ENCODE peak calls at places on chromosome 21, in six cellular contexts. K, G, I, J, B and E are unnamed samples.

GRCh38 chr21:33152228-33153130 is 77.3 kb upstream of the IFNAR2 start:
- DNase-seq in K (no peak), G (no peak), I (no peak), J (no peak), B (no peak), E (no peak)

GRCh38 chr21:33265664-33266049 is 510 bp upstream of the IL10RB start:
- DNase-seq in K (peak; percentile 14), G (peak; percentile 6), I (peak; percentile 66), J (peak; percentile 28), B (no peak), E (peak; percentile 93)

GRCh38 chr21:44299458-44300261 is at the start of gene PFKL:
- DNase-seq in K (peak; percentile 20), G (peak; percentile 48), I (peak; percentile 65), J (peak; percentile 71), B (peak; percentile 83), E (peak; percentile 69)

GRCh38 chr21:17925900-17926299 is 106.7 kb upstream of the C21orf91 start:
- DNase-seq in K (peak; percentile 24), G (no peak), I (no peak), J (peak; percentile 52), B (no peak), E (no peak)

GRCh38 chr21:33403128-33403785 is at the start of gene IFNGR2:
- DNase-seq in K (no peak), G (peak; percentile 29), I (no peak), J (peak; percentile 46), B (peak; percentile 54), E (peak; percentile 55)

GRCh38 chr21:37028579-37028978 is 22.1 kb downstream of the RIPPLY3 start:
- DNase-seq in K (no peak), G (no peak), I (no peak), J (no peak), B (no peak), E (no peak)

GRCh38 chr21:20258542-20258941 is 739.7 kb upstream of the NCAM2 start:
- DNase-seq in K (no peak), G (no peak), I (no peak), J (no peak), B (no peak), E (no peak)

GRCh38 chr21:15992171-15992570 is 262.4 kb downstream of the USP25 start:
- DNase-seq in K (peak; percentile 63), G (no peak), I (no peak), J (peak; percentile 33), B (no peak), E (no peak)

GRCh38 chr21:46003575-46004007 is 22.0 kb downstream of the COL6A1 start:
- DNase-seq in K (no peak), G (no peak), I (peak; percentile 26), J (no peak), B (peak; percentile 39), E (no peak)

GRCh38 chr21:36512971-36513370 is 33.0 kb upstream of the CLDN14 start:
- DNase-seq in K (no peak), G (no peak), I (no peak), J (no peak), B (no peak), E (no peak)

GRCh38 chr21:18529253-18529652 is 125.7 kb upstream of the TMPRSS15 start:
- DNase-seq in K (no peak), G (no peak), I (no peak), J (peak; percentile 43), B (no peak), E (no peak)

GRCh38 chr21:40567511-40567910 is 279.4 kb downstream of the DSCAM start:
- DNase-seq in K (no peak), G (no peak), I (no peak), J (no peak), B (no peak), E (no peak)

GRCh38 chr21:38306833-38307232 is 50.0 kb downstream of the KCNJ15 start:
- DNase-seq in K (peak; percentile 99), G (no peak), I (no peak), J (peak; percentile 98), B (no peak), E (no peak)

GRCh38 chr21:44090332-44090731 is 16.9 kb upstream of the PWP2 start:
- DNase-seq in K (no peak), G (no peak), I (no peak), J (no peak), B (peak; percentile 23), E (no peak)

GRCh38 chr21:46599251-46599572 is 5.7 kb downstream of the S100B start:
- DNase-seq in K (peak; percentile 92), G (peak; percentile 45), I (no peak), J (peak; percentile 79), B (no peak), E (peak; percentile 95)

GRCh38 chr21:25457411-25457810 is 149.9 kb downstream of the MRPL39 start:
- DNase-seq in K (peak; percentile 85), G (no peak), I (no peak), J (peak; percentile 39), B (no peak), E (peak; percentile 42)

GRCh38 chr21:27036736-27037301 is 69.9 kb upstream of the ADAMTS5 start:
- DNase-seq in K (peak; percentile 30), G (no peak), I (no peak), J (no peak), B (no peak), E (no peak)

GRCh38 chr21:43925609-43926008 is 60.6 kb downstream of the AGPAT3 start:
- DNase-seq in K (no peak), G (no peak), I (no peak), J (no peak), B (peak; percentile 47), E (no peak)

GRCh38 chr21:45970674-45971486 is 10.7 kb upstream of the COL6A1 start:
- DNase-seq in K (peak; percentile 44), G (no peak), I (peak; percentile 81), J (peak; percentile 62), B (peak; percentile 92), E (peak; percentile 44)

GRCh38 chr21:46226920-46227599 is 1.5 kb downstream of the LSS start:
- DNase-seq in K (peak; percentile 78), G (no peak), I (no peak), J (peak; percentile 79), B (no peak), E (peak; percentile 58)

GRCh38 chr21:44925027-44925755 is 4.5 kb upstream of the ITGB2 start:
- DNase-seq in K (peak; percentile 64), G (no peak), I (no peak), J (peak; percentile 49), B (no peak), E (no peak)

GRCh38 chr21:45558044-45558721 is 15.9 kb upstream of the SLC19A1 start:
- DNase-seq in K (no peak), G (no peak), I (no peak), J (no peak), B (no peak), E (no peak)

GRCh38 chr21:35438643-35439404 is 389.7 kb upstream of the RUNX1 start:
- DNase-seq in K (peak; percentile 11), G (no peak), I (no peak), J (no peak), B (no peak), E (no peak)
- H2BK5ac ChIP-seq in K (no peak overlapping the region), G (no peak overlapping the region), I (no peak overlapping the region), J (no peak overlapping the region), B (no peak overlapping the region), E (no peak overlapping the region)

GRCh38 chr21:41858466-41859296 is 20.5 kb downstream of the PRDM15 start:
- DNase-seq in K (no peak), G (no peak), I (no peak), J (no peak), B (no peak), E (no peak)

GRCh38 chr21:41863439-41863740 is 15.8 kb downstream of the PRDM15 start:
- DNase-seq in K (no peak), G (no peak), I (no peak), J (no peak), B (no peak), E (no peak)

GRCh38 chr21:41859297-41859980 is 19.7 kb downstream of the PRDM15 start:
- DNase-seq in K (no peak), G (no peak), I (no peak), J (no peak), B (no peak), E (no peak)

GRCh38 chr21:41861987-41862386 is 17.2 kb downstream of the PRDM15 start:
- DNase-seq in K (no peak), G (no peak), I (peak; percentile 46), J (no peak), B (no peak), E (no peak)

GRCh38 chr21:41861255-41861654 is 17.9 kb downstream of the PRDM15 start:
- DNase-seq in K (no peak), G (no peak), I (no peak), J (no peak), B (no peak), E (no peak)
- H4K91ac ChIP-seq in K (no peak overlapping the region), G (no peak overlapping the region), I (no peak overlapping the region), J (no peak overlapping the region), B (no peak overlapping the region), E (no peak overlapping the region)

GRCh38 chr21:29002442-29003144 is 9.9 kb upstream of the LTN1 start:
- DNase-seq in K (peak; percentile 97), G (peak; percentile 89), I (peak; percentile 96), J (peak; percentile 98), B (peak; percentile 87), E (peak; percentile 98)
- H2AFZ ChIP-seq in K (peak overlapping the region; percentile 98), G (peak overlapping the region; percentile 92), I (peak overlapping the region; percentile 84), J (peak overlapping the region; percentile 3), B (peak overlapping the region; percentile 89), E (peak overlapping the region; percentile 71)

GRCh38 chr21:39349211-39350093 is 564 bp upstream of the HMGN1 start:
- DNase-seq in K (peak; percentile 90), G (peak; percentile 93), I (peak; percentile 98), J (peak; percentile 95), B (peak; percentile 97), E (peak; percentile 98)
- H2BK5ac ChIP-seq in K (peak overlapping the region; percentile 59), G (peak overlapping the region; percentile 88), I (no peak overlapping the region), J (peak overlapping the region; percentile 91), B (peak overlapping the region; percentile 79), E (peak overlapping the region; percentile 94)